ENCODE peak calls at places on chromosome 10, in ten cellular contexts. X, R, B, I, K, O, Y, L, W and J are unnamed samples.

GRCh38 chr10:88923525-88923924 is 29.0 kb downstream of the ACTA2 start:
- DNase-seq in I (no peak), K (no peak), R (no peak), L (no peak), W (no peak), Y (no peak), O (no peak), B (no peak), X (no peak), J (no peak)

GRCh38 chr10:101609481-101609880 is 21.4 kb downstream of the DPCD start:
- DNase-seq in R (no peak), I (no peak), W (no peak), K (no peak), O (no peak), Y (no peak), X (no peak), B (no peak), L (no peak), J (no peak)

GRCh38 chr10:72229261-72230251 is 13.5 kb upstream of the ASCC1 start:
- DNase-seq in W (no peak), L (no peak), O (no peak), I (no peak), X (no peak), B (no peak), Y (no peak), K (no peak), R (no peak), J (no peak)

GRCh38 chr10:111996103-111996502 is 187.5 kb downstream of the GPAM start:
- DNase-seq in L (no peak), I (no peak), W (no peak), Y (no peak), B (no peak), R (no peak), K (no peak), O (no peak), X (no peak), J (no peak)

GRCh38 chr10:20494474-20494873 is 402.6 kb downstream of the NEBL start:
- DNase-seq in L (no peak), W (no peak), R (no peak), O (no peak), K (no peak), X (no peak), B (no peak), Y (no peak), I (no peak), J (no peak)

GRCh38 chr10:58990693-58991092 is 185.8 kb upstream of the PHYHIPL start:
- DNase-seq in B (no peak), K (no peak), W (no peak), X (no peak), I (no peak), Y (no peak), L (no peak), R (no peak), O (no peak), J (no peak)

GRCh38 chr10:103967433-103968142 is 648 bp downstream of the SLK start:
- DNase-seq in O (no peak), X (peak), R (no peak), K (no peak), I (peak), B (peak), L (no peak), W (peak), Y (no peak), J (peak)

GRCh38 chr10:110040767-110041478 is 33.1 kb downstream of the ADD3 start:
- DNase-seq in Y (no peak), I (no peak), R (no peak), O (no peak), X (no peak), W (no peak), L (no peak), B (no peak), K (no peak), J (no peak)

GRCh38 chr10:29461042-29461441 is 172.2 kb downstream of the LYZL1 start:
- DNase-seq in K (no peak), Y (no peak), O (no peak), I (no peak), X (no peak), W (no peak), L (no peak), B (no peak), R (no peak), J (no peak)

GRCh38 chr10:73648252-73648651 is 7.0 kb upstream of the MYOZ1 start:
- DNase-seq in I (peak), K (no peak), L (no peak), R (no peak), X (no peak), B (no peak), O (peak), Y (no peak), W (no peak), J (no peak)

GRCh38 chr10:123804716-123805115 is 86.9 kb downstream of the CPXM2 start:
- DNase-seq in B (no peak), X (no peak), Y (no peak), W (no peak), K (no peak), O (no peak), R (no peak), L (no peak), I (peak), J (no peak)

GRCh38 chr10:104123397-104123796 is 1.4 kb downstream of the SFR1 start:
- DNase-seq in K (no peak), R (no peak), X (no peak), L (no peak), O (no peak), W (no peak), B (peak), Y (no peak), I (peak), J (no peak)

GRCh38 chr10:57992321-57993077 is 275.2 kb downstream of the IPMK start:
- DNase-seq in Y (no peak), B (no peak), X (no peak), R (no peak), L (peak), K (no peak), W (no peak), O (no peak), I (peak), J (no peak)

GRCh38 chr10:14474656-14475055 is 143.9 kb upstream of the FRMD4A start:
- DNase-seq in B (no peak), O (no peak), X (no peak), W (no peak), L (no peak), Y (no peak), R (no peak), I (no peak), K (no peak), J (no peak)

GRCh38 chr10:80159166-80159888 is 26.8 kb downstream of the PLAC9 start:
- DNase-seq in L (no peak), R (no peak), B (no peak), W (no peak), X (no peak), O (no peak), Y (no peak), K (no peak), I (no peak), J (no peak)

GRCh38 chr10:71729023-71729649 is 9.6 kb upstream of the C10orf105 start:
- DNase-seq in L (peak), B (peak), O (no peak), K (no peak), R (no peak), I (no peak), Y (no peak), W (peak), X (no peak), J (peak)

GRCh38 chr10:70124415-70124814 is 8.2 kb downstream of the AIFM2 start:
- DNase-seq in O (no peak), R (no peak), W (no peak), K (no peak), Y (no peak), I (no peak), L (no peak), B (no peak), X (no peak), J (no peak)

GRCh38 chr10:71124921-71125748 is 87.2 kb upstream of the UNC5B start:
- DNase-seq in W (no peak), R (no peak), L (no peak), B (no peak), X (no peak), Y (no peak), I (no peak), O (no peak), K (no peak), J (no peak)

GRCh38 chr10:79502561-79503309 is 9.6 kb upstream of the EIF5AL1 start:
- DNase-seq in O (peak), W (no peak), B (no peak), I (no peak), K (peak), X (peak), L (peak), Y (no peak), R (no peak), J (peak)

GRCh38 chr10:87661861-87662785 is 2.4 kb downstream of the PAPSS2 start:
- DNase-seq in O (no peak), I (no peak), K (no peak), L (no peak), X (no peak), Y (no peak), R (no peak), B (no peak), W (no peak), J (no peak)

GRCh38 chr10:7054915-7055314 is 355.9 kb downstream of the SFMBT2 start:
- DNase-seq in B (no peak), O (no peak), Y (no peak), K (no peak), R (no peak), I (no peak), X (peak), L (no peak), W (no peak), J (peak)

GRCh38 chr10:87054373-87055295 is 34.5 kb downstream of the FAM25A start:
- DNase-seq in K (no peak), O (no peak), X (no peak), I (peak), R (no peak), B (no peak), L (no peak), W (peak), Y (no peak), J (no peak)

GRCh38 chr10:47346572-47347302 is 1.4 kb upstream of the RBP3 start:
- DNase-seq in B (no peak), Y (no peak), K (no peak), L (no peak), W (no peak), O (no peak), I (no peak), X (no peak), R (no peak), J (no peak)